ENCODE peak calls at places on chromosomes 12 and 14, in seven cellular contexts. X is astrocyte of the spinal cord, K is AG09309, W is body of pancreas, Y is PC-3, B is cardiac muscle cell, Z is uterus. S is an unnamed sample.

GRCh38 chr14:50875359-50876090 is 3.7 kb downstream of the ABHD12B start:
- DNase-seq in X (peak), K (no peak), W (no peak), Y (no peak), B (no peak), Z (no peak), S (no peak)

GRCh38 chr14:71651228-71651627 is 281.0 kb upstream of the RGS6 start:
- DNase-seq in X (peak), K (peak), W (peak), Y (peak), B (peak), Z (no peak), S (no peak)

GRCh38 chr14:89339579-89339978 is 77.5 kb downstream of the FOXN3 start:
- DNase-seq in X (no peak), K (no peak), W (no peak), Y (no peak), B (no peak), Z (no peak), S (no peak)

GRCh38 chr12:12890492-12890814 is 909 bp upstream of the GPRC5A start:
- DNase-seq in X (no peak), K (no peak), W (peak), Y (no peak), B (peak), Z (no peak), S (no peak)

GRCh38 chr12:131311764-131312163 is 358.1 kb downstream of the ADGRD1 start:
- DNase-seq in X (no peak), K (no peak), W (no peak), Y (no peak), B (no peak), Z (no peak), S (peak)

GRCh38 chr12:57128519-57129247 is 400 bp downstream of the LRP1 start:
- DNase-seq in X (no peak), K (no peak), W (no peak), Y (no peak), B (no peak), Z (peak), S (no peak)

GRCh38 chr14:70004791-70005190 is 125.6 kb downstream of the SMOC1 start:
- DNase-seq in X (peak), K (no peak), W (no peak), Y (no peak), B (no peak), Z (no peak), S (no peak)

GRCh38 chr14:51897791-51898190 is 37.4 kb downstream of the GNG2 start:
- DNase-seq in X (no peak), K (no peak), W (no peak), Y (no peak), B (no peak), Z (no peak), S (no peak)

GRCh38 chr14:58836303-58836702 is 198.5 kb downstream of the DACT1 start:
- DNase-seq in X (no peak), K (no peak), W (no peak), Y (no peak), B (no peak), Z (no peak), S (no peak)

GRCh38 chr12:16012086-16012485 is 101.0 kb downstream of the DERA start:
- DNase-seq in X (peak), K (peak), W (peak), Y (no peak), B (peak), Z (peak), S (no peak)

GRCh38 chr12:124543591-124544310 is 23.7 kb downstream of the NCOR2 start:
- DNase-seq in X (peak), K (no peak), W (no peak), Y (no peak), B (no peak), Z (no peak), S (no peak)

GRCh38 chr12:90618606-90619005 is 336.4 kb downstream of the CCER1 start:
- DNase-seq in X (no peak), K (peak), W (no peak), Y (peak), B (no peak), Z (no peak), S (no peak)

GRCh38 chr14:51442513-51443175 is 202.6 kb downstream of the TMX1 start:
- DNase-seq in X (peak), K (peak), W (peak), Y (peak), B (peak), Z (peak), S (no peak)

GRCh38 chr12:53740130-53740491 is 11.7 kb downstream of the CISTR start:
- DNase-seq in X (no peak), K (no peak), W (no peak), Y (no peak), B (no peak), Z (no peak), S (no peak)
- TF ChIP-seq CTCF in X (no peak), K (no peak), W (no peak), Y (peak), B (no peak), Z (no peak), S (no peak)

GRCh38 chr14:43041207-43041606 is 1434.5 kb downstream of the LRFN5 start:
- DNase-seq in X (no peak), K (no peak), W (no peak), Y (no peak), B (no peak), Z (no peak), S (no peak)

GRCh38 chr14:43043851-43044250 is 1437.2 kb downstream of the LRFN5 start:
- DNase-seq in X (no peak), K (no peak), W (no peak), Y (no peak), B (no peak), Z (no peak), S (no peak)

GRCh38 chr14:43041976-43042375 is 1435.3 kb downstream of the LRFN5 start:
- DNase-seq in X (no peak), K (no peak), W (no peak), Y (no peak), B (no peak), Z (no peak), S (no peak)

GRCh38 chr14:43039881-43040280 is 1433.2 kb downstream of the LRFN5 start:
- DNase-seq in X (no peak), K (no peak), W (no peak), Y (no peak), B (no peak), Z (no peak), S (no peak)

DNA sequence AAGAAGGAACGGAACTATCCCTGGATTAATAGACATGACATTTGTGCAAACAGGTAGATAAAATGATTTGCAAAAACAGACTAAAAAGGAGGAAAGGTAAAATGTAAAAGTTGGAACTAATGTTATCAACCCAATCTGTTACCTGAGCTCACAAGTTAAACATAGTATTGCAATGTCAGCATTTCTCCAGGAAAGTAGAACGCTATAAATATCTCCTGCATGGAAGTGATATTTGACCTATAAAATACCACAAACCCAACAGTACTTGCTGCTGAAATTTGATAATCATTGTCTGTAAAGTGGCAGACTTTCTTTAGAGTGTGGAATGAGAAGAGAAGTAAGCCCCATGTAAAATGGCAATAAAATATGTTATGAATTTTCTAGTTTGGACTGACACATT is 1435.7 kb downstream of the LRFN5 start:
- DNase-seq in X (no peak), K (no peak), W (no peak), Y (peak), B (no peak), Z (no peak), S (no peak)
- TF ChIP-seq CTCF in X (no peak), K (no peak), W (no peak), Y (no peak), B (no peak), Z (no peak), S (no peak)

GRCh38 chr14:103273847-103274615 is 60.0 kb upstream of the EIF5 start:
- DNase-seq in X (no peak), K (no peak), W (no peak), Y (no peak), B (no peak), Z (no peak), S (peak)
- TF ChIP-seq CTCF in X (no peak), K (no peak), W (no peak), Y (no peak), B (no peak), Z (no peak), S (no peak)

DNA sequence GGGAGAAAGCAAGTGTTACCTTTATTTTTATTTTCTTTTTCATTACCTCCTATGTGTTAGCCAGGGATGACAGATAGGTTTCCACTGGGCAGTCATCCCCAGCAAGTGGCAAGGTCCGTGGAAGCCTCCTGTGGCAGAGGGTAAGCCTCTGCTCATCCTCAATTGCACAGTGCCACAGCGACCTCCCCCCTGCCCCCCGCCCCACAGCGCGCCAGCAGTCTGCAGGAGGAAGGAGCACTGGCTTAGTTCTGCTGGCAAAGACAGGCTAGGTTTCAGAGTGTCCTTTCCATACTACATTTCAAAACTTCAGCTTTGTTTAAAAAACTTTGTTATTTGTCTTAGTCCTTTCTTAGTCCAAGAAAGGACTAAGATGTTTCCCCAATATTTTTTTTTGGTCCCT is 194.7 kb downstream of the EXOC5 start:
- DNase-seq in X (no peak), K (no peak), W (no peak), Y (no peak), B (no peak), Z (no peak), S (no peak)
- TF ChIP-seq CTCF in X (no peak), K (no peak), W (no peak), Y (no peak), B (no peak), Z (no peak), S (no peak)